ENCODE peak calls at places on chromosomes 2 and 18, in six cellular contexts. B, L, K, O, R and P are unnamed samples.
A peak's percentile ranks its signal among the peaks of the same experiment; 100 is the strongest.

GRCh38 chr2:203453858-203454451 is 81.1 kb downstream of the RAPH1 start:
- DNase-seq in K (no peak), B (no peak), L (no peak), O (peak; percentile 26), R (no peak), P (peak; percentile 16)

GRCh38 chr2:216694201-216694825 is 1.0 kb downstream of the IGFBP5 start:
- DNase-seq in B (peak; percentile 64), L (peak; percentile 89), O (peak; percentile 38), K (peak; percentile 80), R (no peak), P (no peak)

GRCh38 chr2:222884765-222885424 is 24.1 kb downstream of the ACSL3 start:
- DNase-seq in O (no peak), B (no peak), R (peak; percentile 93), K (no peak), L (no peak), P (no peak)

GRCh38 chr18:12079504-12080237 is 14.0 kb upstream of the ANKRD62 start:
- DNase-seq in K (no peak), O (peak; percentile 82), L (no peak), B (no peak), R (no peak), P (no peak)

GRCh38 chr2:169397697-169398096 is 35.4 kb upstream of the LRP2 start:
- DNase-seq in B (no peak), R (no peak), K (no peak), O (no peak), L (no peak), P (no peak)

GRCh38 chr2:147945660-147946059 is 74.9 kb downstream of the ORC4 start:
- DNase-seq in L (no peak), B (no peak), O (no peak), R (no peak), K (no peak), P (no peak)

GRCh38 chr2:44941551-44942234 is at the start of gene SIX3:
- DNase-seq in B (no peak), O (peak; percentile 79), L (no peak), K (no peak), R (peak; percentile 65), P (no peak)

GRCh38 chr2:98376996-98377395 is 30.7 kb downstream of the CNGA3 start:
- DNase-seq in L (no peak), B (no peak), R (no peak), O (no peak), K (peak; percentile 33), P (no peak)

GRCh38 chr18:11946756-11947155 is 34.6 kb upstream of the IMPA2 start:
- DNase-seq in B (no peak), L (peak; percentile 78), R (no peak), K (no peak), O (peak; percentile 53), P (no peak)

GRCh38 chr2:199488772-199489400 is 31.1 kb upstream of the SATB2 start:
- DNase-seq in B (peak; percentile 57), K (peak; percentile 88), L (no peak), O (peak; percentile 11), R (peak; percentile 36), P (no peak)

GRCh38 chr18:48663931-48664847 is 125.4 kb downstream of the CTIF start:
- DNase-seq in K (peak; percentile 99), R (no peak), L (peak; percentile 86), O (peak; percentile 22), B (peak; percentile 73), P (no peak)

GRCh38 chr18:61735564-61736102 is 157.2 kb downstream of the RNF152 start:
- DNase-seq in K (no peak), O (no peak), B (no peak), R (no peak), L (no peak), P (no peak)

GRCh38 chr2:99754215-99754614 is 264.4 kb upstream of the REV1 start:
- DNase-seq in R (peak; percentile 19), B (no peak), K (no peak), O (peak; percentile 37), L (no peak), P (no peak)

GRCh38 chr2:160241251-160242137 is 41.4 kb upstream of the ITGB6 start:
- DNase-seq in L (peak; percentile 64), K (no peak), B (peak; percentile 45), O (peak; percentile 82), R (peak; percentile 80), P (no peak)

GRCh38 chr18:310042-310441 is 42.2 kb upstream of the THOC1 start:
- DNase-seq in K (no peak), O (no peak), B (no peak), R (no peak), L (no peak), P (no peak)

GRCh38 chr2:74767618-74768017 is 66.3 kb upstream of the HK2 start:
- DNase-seq in L (no peak), R (no peak), B (no peak), O (no peak), K (no peak), P (no peak)

GRCh38 chr18:48263913-48264506 is 145.2 kb downstream of the ZBTB7C start:
- DNase-seq in B (no peak), O (peak; percentile 27), K (no peak), R (no peak), L (no peak), P (no peak)

GRCh38 chr2:16250466-16250865 is 310.1 kb downstream of the MYCN start:
- DNase-seq in L (no peak), K (peak; percentile 31), O (no peak), B (no peak), R (no peak), P (no peak)

GRCh38 chr2:73176881-73177644 is 25.3 kb upstream of the NOTO start:
- DNase-seq in L (peak; percentile 95), K (peak; percentile 97), B (peak; percentile 93), R (peak; percentile 63), O (peak; percentile 47), P (no peak)

GRCh38 chr2:17879137-17879912 is 858 bp downstream of the KCNS3 start:
- DNase-seq in O (peak; percentile 27), K (peak; percentile 83), L (peak; percentile 80), R (peak; percentile 87), B (peak; percentile 75), P (peak; percentile 64)

GRCh38 chr2:17879913-17880274 is 1.4 kb downstream of the KCNS3 start:
- DNase-seq in R (peak; percentile 71), K (no peak), O (no peak), L (no peak), B (no peak), P (no peak)

GRCh38 chr2:17878222-17879136 is at the start of gene KCNS3:
- DNase-seq in L (peak; percentile 67), R (peak; percentile 42), B (peak; percentile 60), K (peak; percentile 75), O (no peak), P (no peak)

GRCh38 chr2:17876590-17876989 is 1.9 kb upstream of the KCNS3 start:
- DNase-seq in K (no peak), O (no peak), L (no peak), B (no peak), R (no peak), P (no peak)

GRCh38 chr2:17877811-17878221 is 651 bp upstream of the KCNS3 start:
- DNase-seq in B (no peak), L (no peak), O (no peak), R (no peak), K (peak; percentile 58), P (no peak)
- H3K4me3 ChIP-seq in B (peak overlapping the region; percentile 64), L (peak overlapping the region; percentile 47), O (peak overlapping the region; percentile 57), R (peak overlapping the region; percentile 99), K (peak overlapping the region; percentile 95), P (peak overlapping the region; percentile 84)

DNA sequence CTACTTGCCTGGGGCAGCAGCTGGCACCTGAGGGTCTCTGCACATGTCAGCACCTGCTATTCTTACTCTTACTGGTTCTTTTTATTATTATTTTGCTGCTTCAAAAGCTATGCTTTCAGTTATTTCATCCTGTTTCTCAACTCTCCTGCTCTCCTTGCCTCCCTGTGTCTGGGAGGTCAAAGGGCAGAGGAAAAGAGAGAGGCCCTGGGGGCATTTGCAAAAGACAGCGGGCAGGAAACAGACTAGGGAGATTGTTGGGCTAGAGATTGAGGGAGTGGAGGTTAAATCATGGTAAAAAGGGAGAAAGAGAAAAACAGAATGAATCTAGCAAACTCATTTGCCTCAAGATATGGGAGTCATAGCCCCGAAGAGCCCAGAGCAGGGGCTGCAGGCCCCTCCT is 21.1 kb upstream of the RPL31 start:
- DNase-seq in B (no peak), L (no peak), K (no peak), O (no peak), R (no peak), P (no peak)
- H3K4me1 ChIP-seq in B (no peaks in the 10 kb centered on the region), L (peaks cover 33% of the 10 kb centered on the region), K (peaks cover 1% of the 10 kb centered on the region), O (peaks cover 27% of the 10 kb centered on the region), R (no peaks in the 10 kb centered on the region), P (no peaks in the 10 kb centered on the region)

GRCh38 chr2:43192939-43193651 is 33.3 kb downstream of the ZFP36L2 start:
- DNase-seq in R (no peak), L (no peak), K (no peak), B (no peak), O (no peak), P (no peak)

GRCh38 chr2:43193996-43194869 is 32.2 kb downstream of the ZFP36L2 start:
- DNase-seq in O (no peak), L (no peak), R (no peak), K (no peak), B (peak; percentile 83), P (no peak)

GRCh38 chr2:43190305-43191052 is 35.9 kb downstream of the ZFP36L2 start:
- DNase-seq in B (no peak), K (no peak), O (no peak), L (no peak), R (no peak), P (no peak)

GRCh38 chr2:43192039-43192438 is 34.4 kb downstream of the ZFP36L2 start:
- DNase-seq in B (no peak), R (no peak), O (no peak), K (no peak), L (no peak), P (no peak)

DNA sequence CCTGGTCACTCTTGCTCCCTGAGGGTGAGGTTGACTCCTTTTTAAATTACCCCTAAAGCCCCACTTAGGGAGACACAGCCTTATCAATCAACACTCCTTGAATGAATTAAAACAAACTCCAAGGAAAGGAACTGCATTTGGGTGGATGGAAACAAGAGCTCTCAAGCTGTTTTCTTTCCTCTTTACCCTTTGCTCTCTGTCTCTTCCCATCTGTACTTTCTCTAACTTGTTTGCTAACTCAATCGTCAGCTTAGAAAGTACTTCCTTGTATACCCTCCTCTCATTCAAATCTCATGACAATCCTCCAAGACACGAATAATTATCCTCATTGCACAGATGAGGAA is 32.8 kb downstream of the ZFP36L2 start:
- DNase-seq in R (no peak), O (no peak), K (no peak), L (no peak), B (no peak), P (no peak)
- H3K4me3 ChIP-seq in R (no peak overlapping the region), O (no peak overlapping the region), K (no peak overlapping the region), L (no peak overlapping the region), B (no peak overlapping the region), P (no peak overlapping the region)

GRCh38 chr2:152428800-152429637 is 94.0 kb downstream of the FMNL2 start:
- DNase-seq in K (no peak), L (no peak), O (no peak), R (no peak), B (no peak), P (no peak)

GRCh38 chr2:152425765-152426710 is 91.1 kb downstream of the FMNL2 start:
- DNase-seq in R (no peak), K (no peak), B (no peak), O (peak; percentile 50), L (no peak), P (no peak)

GRCh38 chr2:152431370-152432098 is 96.6 kb downstream of the FMNL2 start:
- DNase-seq in R (no peak), O (no peak), L (no peak), B (no peak), K (no peak), P (no peak)

GRCh38 chr2:152426801-152427200 is 91.8 kb downstream of the FMNL2 start:
- DNase-seq in L (no peak), R (no peak), O (no peak), B (no peak), K (no peak), P (no peak)

GRCh38 chr2:152427902-152428301 is 92.9 kb downstream of the FMNL2 start:
- DNase-seq in O (no peak), K (no peak), R (no peak), L (no peak), B (no peak), P (no peak)
- H3K4me1 ChIP-seq in O (peaks cover 12% of the 10 kb centered on the region), K (peaks cover 3% of the 10 kb centered on the region), R (peaks cover 22% of the 10 kb centered on the region), L (peaks cover 39% of the 10 kb centered on the region), B (peaks cover 9% of the 10 kb centered on the region), P (no peaks in the 10 kb centered on the region)